ENCODE peak calls at places on chromosomes 7 and 10, in five cellular contexts. D, B, X, Z and M are unnamed samples.

GRCh38 chr10:124339951-124340760 is 78.6 kb downstream of the OAT start:
- DNase-seq in D (no peak), B (peak; percentile 19), X (no peak), Z (no peak), M (no peak)

GRCh38 chr10:24691113-24691512 is 32.6 kb downstream of the ARHGAP21 start:
- DNase-seq in D (no peak), B (no peak), X (no peak), Z (no peak), M (no peak)

GRCh38 chr7:333399-333776 is 43.4 kb downstream of the FOXL3 start:
- DNase-seq in D (peak; percentile 25), B (no peak), X (no peak), Z (peak; percentile 63), M (no peak)

GRCh38 chr10:104274762-104275721 is 6.1 kb downstream of the GSTO2 start:
- DNase-seq in D (peak; percentile 80), B (peak; percentile 50), X (no peak), Z (no peak), M (peak; percentile 49)

GRCh38 chr10:593901-594457 is 95.5 kb downstream of the DIP2C start:
- DNase-seq in D (no peak), B (no peak), X (no peak), Z (no peak), M (no peak)

GRCh38 chr10:60209874-60210584 is 179.6 kb downstream of the ANK3 start:
- DNase-seq in D (no peak), B (peak; percentile 18), X (no peak), Z (no peak), M (no peak)

GRCh38 chr7:145169908-145170307 is 334.1 kb upstream of the TPK1 start:
- DNase-seq in D (no peak), B (no peak), X (no peak), Z (no peak), M (peak; percentile 31)

GRCh38 chr7:27185013-27185707 is at the start of gene HOXA11:
- DNase-seq in D (no peak), B (peak; percentile 94), X (no peak), Z (no peak), M (peak; percentile 94)

GRCh38 chr10:103676851-103677417 is 178.4 kb downstream of the SH3PXD2A start:
- DNase-seq in D (no peak), B (no peak), X (no peak), Z (no peak), M (no peak)

GRCh38 chr10:100688201-100688600 is 57.2 kb upstream of the PAX2 start:
- DNase-seq in D (no peak), B (no peak), X (no peak), Z (no peak), M (no peak)

GRCh38 chr10:89702121-89702480 is 711 bp downstream of the KIF20B start:
- DNase-seq in D (peak; percentile 10), B (no peak), X (peak; percentile 21), Z (peak; percentile 11), M (peak; percentile 53)

GRCh38 chr7:35909870-35910357 is 109.1 kb downstream of the SEPTIN7 start:
- DNase-seq in D (no peak), B (no peak), X (no peak), Z (no peak), M (peak; percentile 54)

GRCh38 chr7:132019718-132020117 is 463.3 kb upstream of the PODXL start:
- DNase-seq in D (no peak), B (no peak), X (no peak), Z (no peak), M (no peak)

GRCh38 chr7:24965831-24966708 is 13.9 kb downstream of the OSBPL3 start:
- DNase-seq in D (no peak), B (peak; percentile 33), X (peak; percentile 98), Z (no peak), M (peak; percentile 60)

GRCh38 chr7:72042855-72043254 is 369.3 kb downstream of the CALN1 start:
- DNase-seq in D (no peak), B (no peak), X (no peak), Z (no peak), M (no peak)

GRCh38 chr7:85736085-85736484 is 549.2 kb upstream of the SEMA3D start:
- DNase-seq in D (no peak), B (no peak), X (no peak), Z (no peak), M (no peak)

GRCh38 chr7:1192171-1192676 is 32.2 kb upstream of the ZFAND2A start:
- DNase-seq in D (no peak), B (peak; percentile 87), X (no peak), Z (no peak), M (peak; percentile 99)

GRCh38 chr7:22166928-22167327 is 190.0 kb downstream of the RAPGEF5 start:
- DNase-seq in D (no peak), B (no peak), X (no peak), Z (no peak), M (no peak)

GRCh38 chr7:777679-778078 is 50.6 kb upstream of the PRKAR1B start:
- DNase-seq in D (no peak), B (no peak), X (no peak), Z (no peak), M (no peak)

GRCh38 chr10:34262965-34263364 is 552.1 kb downstream of the PARD3 start:
- DNase-seq in D (no peak), B (peak; percentile 22), X (no peak), Z (peak; percentile 8), M (no peak)
- TF ChIP-seq MAX in D (no peak), B (no peak), X (no peak), Z (no peak), M (no peak)

GRCh38 chr7:68509603-68510002 is 1088.7 kb upstream of the AUTS2 start:
- DNase-seq in D (no peak), B (no peak), X (no peak), Z (no peak), M (no peak)

GRCh38 chr7:68509054-68509453 is 1089.2 kb upstream of the AUTS2 start:
- DNase-seq in D (no peak), B (no peak), X (no peak), Z (no peak), M (no peak)

GRCh38 chr7:68512466-68512865 is 1085.8 kb upstream of the AUTS2 start:
- DNase-seq in D (no peak), B (no peak), X (no peak), Z (no peak), M (no peak)

GRCh38 chr7:68507644-68508043 is 1090.6 kb upstream of the AUTS2 start:
- DNase-seq in D (no peak), B (no peak), X (no peak), Z (no peak), M (no peak)

GRCh38 chr7:68511281-68511680 is 1087.0 kb upstream of the AUTS2 start:
- DNase-seq in D (no peak), B (no peak), X (no peak), Z (no peak), M (no peak)
- TF ChIP-seq CTCF in D (no peak), B (no peak), X (no peak), Z (no peak), M (no peak)

DNA sequence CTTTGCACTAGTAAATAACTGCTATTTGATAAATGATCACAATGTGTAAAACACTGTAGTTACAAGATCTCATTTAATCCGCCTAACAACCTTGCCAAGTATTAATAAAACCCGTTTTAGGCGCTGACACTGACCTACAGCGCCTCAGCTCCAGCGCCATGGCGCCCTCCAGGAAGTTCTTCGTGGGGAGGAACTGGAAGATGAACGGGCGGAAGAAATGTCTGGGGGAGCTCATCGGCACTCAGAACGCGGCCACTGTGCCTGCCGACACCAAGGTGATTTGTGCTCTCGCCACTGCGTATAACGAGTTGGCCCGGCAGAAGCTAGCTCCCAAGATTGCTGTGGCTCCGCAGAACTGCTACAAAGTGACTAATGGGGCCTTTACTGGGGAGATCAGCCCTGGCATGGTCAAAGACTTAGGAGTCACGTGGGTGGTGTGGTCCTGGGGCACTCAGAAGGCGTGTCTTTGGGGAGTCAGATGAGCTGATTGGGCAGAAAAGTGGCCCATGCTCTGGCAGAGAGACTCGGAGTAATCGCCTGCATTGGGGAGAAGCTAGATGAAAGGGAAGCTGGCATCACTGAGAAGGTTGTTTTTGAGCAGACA is 1.1 kb upstream of the TNPO3 start:
- DNase-seq in D (no peak), B (no peak), X (no peak), Z (no peak), M (no peak)
- H3K4me3 ChIP-seq in D (peak overlapping the region; percentile 85), B (no peak overlapping the region), X (peak overlapping the region; percentile 97), Z (no peak overlapping the region), M (peak overlapping the region; percentile 76)

GRCh38 chr10:73576890-73577591 is 14.1 kb downstream of the USP54 start:
- DNase-seq in D (no peak), B (no peak), X (no peak), Z (no peak), M (no peak)

GRCh38 chr10:73581912-73582311 is 9.2 kb downstream of the USP54 start:
- DNase-seq in D (no peak), B (no peak), X (no peak), Z (no peak), M (no peak)

GRCh38 chr10:73576178-73576889 is 14.8 kb downstream of the USP54 start:
- DNase-seq in D (no peak), B (peak; percentile 44), X (peak; percentile 17), Z (peak; percentile 43), M (peak; percentile 31)

GRCh38 chr10:73577788-73578187 is 13.4 kb downstream of the USP54 start:
- DNase-seq in D (no peak), B (no peak), X (no peak), Z (no peak), M (no peak)
- TF ChIP-seq MAX in D (no peak), B (no peak), X (no peak), Z (no peak), M (no peak)